ENCODE peak calls at places on chromosomes 6 and 20, in four cellular contexts. One of them, this sample, is unnamed.

GRCh38 chr20:57428611-57429496 is 37.7 kb downstream of the RBM38 start:
- DNase-seq in right lobe of liver: peak; percentile 86
- DNase-seq in transverse colon: no peak
- DNase-seq in K562: no peak
- DNase-seq in this sample: no peak

GRCh38 chr6:100617633-100618348 is 153.1 kb upstream of the SIM1 start:
- DNase-seq in right lobe of liver: no peak
- DNase-seq in transverse colon: no peak
- DNase-seq in K562: no peak
- DNase-seq in this sample: no peak

GRCh38 chr6:163748886-163749285 is 334.4 kb downstream of the QKI start:
- DNase-seq in right lobe of liver: no peak
- DNase-seq in transverse colon: no peak
- DNase-seq in K562: no peak
- DNase-seq in this sample: no peak

GRCh38 chr6:143754204-143754603 is 76.4 kb downstream of the PHACTR2 start:
- DNase-seq in right lobe of liver: no peak
- DNase-seq in transverse colon: no peak
- DNase-seq in K562: no peak
- DNase-seq in this sample: no peak

GRCh38 chr6:73585566-73586415 is 65.0 kb upstream of the EEF1A1 start:
- DNase-seq in right lobe of liver: no peak
- DNase-seq in transverse colon: peak; percentile 47
- DNase-seq in K562: peak; percentile 72
- DNase-seq in this sample: peak; percentile 72

GRCh38 chr20:19327401-19327800 is 115.0 kb downstream of the SLC24A3 start:
- DNase-seq in right lobe of liver: no peak
- DNase-seq in transverse colon: no peak
- DNase-seq in K562: no peak
- DNase-seq in this sample: no peak

GRCh38 chr6:137099689-137100398 is 55.1 kb upstream of the IL20RA start:
- DNase-seq in right lobe of liver: no peak
- DNase-seq in transverse colon: no peak
- DNase-seq in K562: no peak
- DNase-seq in this sample: no peak

GRCh38 chr6:157879873-157880254 is 56.8 kb downstream of the SNX9 start:
- DNase-seq in right lobe of liver: no peak
- DNase-seq in transverse colon: no peak
- DNase-seq in K562: no peak
- DNase-seq in this sample: no peak

GRCh38 chr6:112501705-112502104 is 154.6 kb downstream of the RFPL4B start:
- DNase-seq in right lobe of liver: no peak
- DNase-seq in transverse colon: no peak
- DNase-seq in K562: no peak
- DNase-seq in this sample: no peak

GRCh38 chr6:43644940-43645612 is at the start of gene RSPH9:
- DNase-seq in right lobe of liver: peak; percentile 48
- DNase-seq in transverse colon: peak; percentile 82
- DNase-seq in K562: no peak
- DNase-seq in this sample: no peak

GRCh38 chr6:43942616-43943015 is 172.6 kb downstream of the VEGFA start:
- DNase-seq in right lobe of liver: no peak
- DNase-seq in transverse colon: no peak
- DNase-seq in K562: no peak
- DNase-seq in this sample: no peak

GRCh38 chr6:57106990-57107389 is 17.0 kb downstream of the ZNF451 start:
- DNase-seq in right lobe of liver: no peak
- DNase-seq in transverse colon: no peak
- DNase-seq in K562: no peak
- DNase-seq in this sample: no peak

GRCh38 chr20:17654649-17655285 is 27.3 kb downstream of the RRBP1 start:
- DNase-seq in right lobe of liver: no peak
- DNase-seq in transverse colon: peak; percentile 52
- DNase-seq in K562: peak; percentile 15
- DNase-seq in this sample: no peak

GRCh38 chr6:150898390-150899170 is 33.1 kb downstream of the MTHFD1L start:
- DNase-seq in right lobe of liver: no peak
- DNase-seq in transverse colon: no peak
- DNase-seq in K562: no peak
- DNase-seq in this sample: no peak

GRCh38 chr20:34705383-34706021 is 1.4 kb downstream of the TP53INP2 start:
- DNase-seq in right lobe of liver: peak; percentile 51
- DNase-seq in transverse colon: peak; percentile 67
- DNase-seq in K562: peak; percentile 65
- DNase-seq in this sample: no peak

GRCh38 chr20:57999465-58000111 is 228.9 kb downstream of the ANKRD60 start:
- DNase-seq in right lobe of liver: peak; percentile 40
- DNase-seq in transverse colon: peak; percentile 63
- DNase-seq in K562: no peak
- DNase-seq in this sample: no peak

GRCh38 chr20:61997372-61997771 is 68.3 kb downstream of the TAF4 start:
- DNase-seq in right lobe of liver: no peak
- DNase-seq in transverse colon: no peak
- DNase-seq in K562: no peak
- DNase-seq in this sample: no peak

GRCh38 chr6:23218751-23219150 is 649.4 kb downstream of the HDGFL1 start:
- DNase-seq in right lobe of liver: no peak
- DNase-seq in transverse colon: no peak
- DNase-seq in K562: no peak
- DNase-seq in this sample: no peak

GRCh38 chr6:106194949-106195919 is 109.1 kb downstream of the PRDM1 start:
- DNase-seq in right lobe of liver: no peak
- DNase-seq in transverse colon: no peak
- DNase-seq in K562: no peak
- DNase-seq in this sample: peak; percentile 76

GRCh38 chr6:42428326-42429041 is 23.2 kb downstream of the TRERF1 start:
- DNase-seq in right lobe of liver: peak; percentile 41
- DNase-seq in transverse colon: no peak
- DNase-seq in K562: no peak
- DNase-seq in this sample: no peak

GRCh38 chr6:127516676-127517273 is 2.4 kb downstream of the MTCL3 start:
- DNase-seq in right lobe of liver: no peak
- DNase-seq in transverse colon: peak; percentile 20
- DNase-seq in K562: peak; percentile 50
- DNase-seq in this sample: peak; percentile 39

DNA sequence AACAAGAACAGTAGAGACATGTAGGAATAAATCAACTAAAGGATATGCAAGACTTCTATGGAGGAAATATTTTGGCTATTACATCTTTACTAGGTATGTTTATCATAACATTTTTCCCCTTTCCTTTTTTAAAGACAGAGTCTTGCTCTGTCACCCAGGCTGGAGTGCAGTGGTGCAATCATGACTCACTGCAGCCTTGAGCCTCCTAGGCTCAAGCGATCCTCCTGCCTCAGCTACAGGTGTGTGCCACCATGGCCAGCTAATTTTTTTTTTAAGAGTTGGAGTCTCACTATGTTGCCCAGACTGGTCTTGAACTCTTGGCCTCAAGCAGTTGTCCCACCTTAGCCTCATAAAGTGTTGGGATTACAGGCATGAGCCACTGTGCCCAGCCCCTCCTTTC is 37.0 kb downstream of the AKAP7 start:
- DNase-seq in right lobe of liver: no peak
- DNase-seq in transverse colon: no peak
- DNase-seq in K562: no peak
- DNase-seq in this sample: no peak
- TF ChIP-seq POLR2A in right lobe of liver: no peak
- TF ChIP-seq POLR2A in transverse colon: no peak
- TF ChIP-seq POLR2A in K562: no peak
- TF ChIP-seq POLR2A in this sample: no peak

DNA sequence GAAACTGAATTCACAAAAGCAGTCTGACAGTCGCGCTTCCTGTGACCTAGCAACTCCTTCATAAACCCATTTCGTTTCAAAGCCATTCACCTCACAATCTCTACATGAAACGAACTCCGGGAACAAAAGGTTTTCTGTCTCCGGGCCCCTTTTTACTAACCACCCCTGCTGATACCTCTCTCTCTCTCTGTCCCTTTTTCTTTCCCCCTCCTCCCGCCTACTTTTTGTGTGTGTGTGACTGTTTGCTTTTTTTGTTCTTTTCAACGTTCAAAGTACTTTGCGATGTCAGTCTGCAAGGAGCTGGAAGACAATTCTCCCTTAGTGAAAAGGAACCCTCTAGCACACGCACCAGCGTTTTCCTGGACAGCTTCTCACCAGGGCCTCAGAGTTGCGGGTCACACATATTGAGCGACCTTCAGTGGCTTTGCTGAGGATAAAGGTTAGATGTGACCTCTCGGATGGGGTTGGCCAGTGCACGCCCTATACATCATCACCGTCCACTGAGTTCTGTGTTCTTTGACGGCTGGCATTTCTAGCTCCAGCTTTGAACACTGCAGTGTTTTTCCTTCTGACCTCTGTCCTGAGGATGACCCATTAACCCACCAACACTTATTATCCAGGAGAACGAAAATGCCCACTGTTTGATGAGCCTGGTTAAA is 629 bp upstream of the NEDD9 start:
- DNase-seq in right lobe of liver: no peak
- DNase-seq in transverse colon: peak; percentile 44
- DNase-seq in K562: peak; percentile 17
- DNase-seq in this sample: no peak
- TF ChIP-seq POLR2A in right lobe of liver: no peak
- TF ChIP-seq POLR2A in transverse colon: no peak
- TF ChIP-seq POLR2A in K562: no peak
- TF ChIP-seq POLR2A in this sample: no peak

GRCh38 chr20:39660251-39660650 is 698.1 kb downstream of the DHX35 start:
- DNase-seq in right lobe of liver: no peak
- DNase-seq in transverse colon: no peak
- DNase-seq in K562: no peak
- DNase-seq in this sample: no peak
- TF ChIP-seq POLR2A in right lobe of liver: no peak
- TF ChIP-seq POLR2A in transverse colon: no peak
- TF ChIP-seq POLR2A in K562: no peak
- TF ChIP-seq POLR2A in this sample: no peak

GRCh38 chr6:107832146-107833056 is 8.3 kb upstream of the SCML4 start:
- DNase-seq in right lobe of liver: no peak
- DNase-seq in transverse colon: no peak
- DNase-seq in K562: no peak
- DNase-seq in this sample: no peak

GRCh38 chr6:107833136-107833535 is 9.0 kb upstream of the SCML4 start:
- DNase-seq in right lobe of liver: no peak
- DNase-seq in transverse colon: no peak
- DNase-seq in K562: no peak
- DNase-seq in this sample: no peak

GRCh38 chr6:107827541-107827940 is 3.4 kb upstream of the SCML4 start:
- DNase-seq in right lobe of liver: no peak
- DNase-seq in transverse colon: no peak
- DNase-seq in K562: no peak
- DNase-seq in this sample: no peak

DNA sequence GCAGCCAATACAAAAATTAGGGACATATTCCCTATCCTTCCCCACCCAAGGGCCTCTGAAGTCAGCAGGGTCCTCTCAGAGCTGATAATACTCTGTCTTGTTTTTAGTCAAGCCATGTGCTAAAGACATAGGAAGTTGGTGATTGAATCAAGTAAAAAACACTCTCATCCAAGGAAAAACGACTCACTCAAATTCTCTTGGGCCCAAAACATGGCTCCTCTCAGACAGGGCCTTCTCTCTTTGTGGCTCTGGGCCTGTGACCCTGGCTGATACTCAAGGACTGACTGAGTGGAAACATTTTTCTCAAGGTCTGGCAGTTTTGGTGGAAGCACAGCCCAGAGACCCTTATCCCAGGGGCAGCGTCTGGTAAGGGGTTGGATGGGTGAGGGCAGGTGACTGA is 5.9 kb upstream of the SCML4 start:
- DNase-seq in right lobe of liver: no peak
- DNase-seq in transverse colon: no peak
- DNase-seq in K562: no peak
- DNase-seq in this sample: no peak
- TF ChIP-seq POLR2A in right lobe of liver: no peak
- TF ChIP-seq POLR2A in transverse colon: no peak
- TF ChIP-seq POLR2A in K562: no peak
- TF ChIP-seq POLR2A in this sample: no peak

DNA sequence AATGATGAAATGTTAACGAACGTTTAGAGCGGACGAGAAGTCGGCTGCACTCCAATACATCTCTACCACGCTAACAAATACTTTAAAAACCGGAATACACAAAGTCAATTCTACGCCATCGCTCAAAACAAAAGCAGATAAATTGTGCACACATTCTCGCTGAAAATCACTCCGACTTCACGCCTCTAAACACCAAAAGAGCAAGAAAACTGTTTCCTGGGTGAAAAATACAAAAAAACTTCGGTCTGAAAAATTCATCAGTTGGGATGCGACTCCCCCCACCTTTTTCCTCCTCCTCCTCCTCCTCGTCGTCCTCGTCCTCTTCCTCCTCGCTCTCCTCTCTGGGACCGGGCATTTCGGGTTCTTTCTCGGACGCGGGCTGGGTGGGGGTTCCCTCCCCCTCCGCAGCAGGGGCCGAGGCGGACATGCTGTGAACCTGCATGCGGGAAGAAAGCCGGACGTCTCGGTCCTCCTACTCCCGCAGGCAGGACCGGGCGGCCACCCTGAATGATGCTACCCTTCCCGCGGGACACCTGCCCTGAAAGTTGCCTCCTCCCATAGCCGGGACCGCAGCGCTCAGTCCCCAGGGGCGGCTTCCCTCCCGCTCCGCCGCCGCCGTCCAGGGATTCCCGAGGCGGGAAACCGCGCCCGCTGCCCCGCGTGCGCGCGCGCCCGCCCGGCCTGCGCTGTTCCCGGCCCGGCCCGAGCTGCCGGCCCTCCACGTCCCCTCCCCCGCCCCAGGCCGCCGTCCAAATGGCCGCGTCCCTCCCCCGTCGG is 581 bp downstream of the DEK start:
- DNase-seq in right lobe of liver: peak; percentile 75
- DNase-seq in transverse colon: peak; percentile 74
- DNase-seq in K562: peak; percentile 85
- DNase-seq in this sample: no peak
- TF ChIP-seq POLR2A in right lobe of liver: no peak
- TF ChIP-seq POLR2A in transverse colon: no peak
- TF ChIP-seq POLR2A in K562: peak; percentile 67
- TF ChIP-seq POLR2A in this sample: no peak

GRCh38 chr20:31894980-31895675 is 24.7 kb downstream of the TTLL9 start:
- DNase-seq in right lobe of liver: no peak
- DNase-seq in transverse colon: peak; percentile 45
- DNase-seq in K562: no peak
- DNase-seq in this sample: no peak
- TF ChIP-seq POLR2A in right lobe of liver: no peak
- TF ChIP-seq POLR2A in transverse colon: no peak
- TF ChIP-seq POLR2A in K562: no peak
- TF ChIP-seq POLR2A in this sample: no peak

DNA sequence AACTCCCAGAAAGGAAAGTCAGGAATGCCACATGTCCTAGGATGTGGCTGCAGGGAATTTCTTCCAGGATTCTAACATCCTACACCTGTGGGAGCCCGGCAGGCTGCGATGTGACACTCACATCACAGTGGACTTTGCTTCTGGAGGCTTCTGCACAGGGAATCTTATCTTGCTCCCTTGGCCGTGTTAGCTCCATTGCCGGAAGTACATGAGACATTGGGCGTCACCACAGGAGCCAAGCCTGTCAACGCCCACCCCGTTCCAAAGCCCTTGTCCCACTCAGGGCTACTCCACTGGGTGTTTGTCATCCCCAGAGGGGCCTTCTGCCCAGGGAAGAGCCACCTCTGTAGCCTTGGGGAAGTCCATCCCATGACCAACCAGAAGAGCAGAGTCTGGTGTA is 1.7 kb downstream of the RAB44 start:
- DNase-seq in right lobe of liver: no peak
- DNase-seq in transverse colon: no peak
- DNase-seq in K562: no peak
- DNase-seq in this sample: no peak
- TF ChIP-seq POLR2A in right lobe of liver: no peak
- TF ChIP-seq POLR2A in transverse colon: no peak
- TF ChIP-seq POLR2A in K562: no peak
- TF ChIP-seq POLR2A in this sample: no peak